ENCODE peak calls at places on chromosomes 7 and 10, in nine cellular contexts. G, B, R, F, T, U, C, X and K are unnamed samples.

GRCh38 chr7:91976743-91977142 is 36.1 kb downstream of the AKAP9 start:
- DNase-seq in G (no peak), B (no peak), R (no peak), F (no peak), T (no peak), U (no peak), C (no peak), X (no peak), K (no peak)

GRCh38 chr7:155188821-155189599 is 108.7 kb upstream of the INSIG1 start:
- DNase-seq in G (no peak), B (no peak), R (no peak), F (peak; percentile 56), T (no peak), U (no peak), C (no peak), X (no peak), K (peak; percentile 21)

GRCh38 chr10:43190775-43191174 is 52.5 kb downstream of the CSGALNACT2 start:
- DNase-seq in G (no peak), B (no peak), R (no peak), F (peak; percentile 41), T (no peak), U (no peak), C (no peak), X (no peak), K (peak; percentile 32)

GRCh38 chr10:72414642-72415041 is 59.9 kb upstream of the DNAJB12 start:
- DNase-seq in G (no peak), B (no peak), R (no peak), F (no peak), T (no peak), U (no peak), C (no peak), X (no peak), K (no peak)

GRCh38 chr10:130412317-130412716 is 276.1 kb downstream of the GLRX3 start:
- DNase-seq in G (no peak), B (no peak), R (no peak), F (no peak), T (peak; percentile 13), U (no peak), C (no peak), X (no peak), K (no peak)

GRCh38 chr10:42992156-42992956 is 84.5 kb upstream of the RET start:
- DNase-seq in G (no peak), B (peak; percentile 43), R (no peak), F (no peak), T (peak; percentile 35), U (no peak), C (no peak), X (no peak), K (no peak)

GRCh38 chr7:139457153-139457946 is 26.1 kb downstream of the KLRG2 start:
- DNase-seq in G (no peak), B (no peak), R (no peak), F (peak; percentile 23), T (no peak), U (no peak), C (no peak), X (no peak), K (no peak)

GRCh38 chr7:93862651-93863050 is 27.9 kb downstream of the TFPI2 start:
- DNase-seq in G (no peak), B (no peak), R (no peak), F (no peak), T (no peak), U (no peak), C (no peak), X (no peak), K (no peak)

GRCh38 chr7:17054836-17055235 is 173.1 kb upstream of the AGR3 start:
- DNase-seq in G (no peak), B (no peak), R (no peak), F (no peak), T (no peak), U (no peak), C (no peak), X (no peak), K (no peak)

GRCh38 chr10:23884671-23885070 is 324.3 kb upstream of the KIAA1217 start:
- DNase-seq in G (no peak), B (no peak), R (no peak), F (no peak), T (no peak), U (no peak), C (no peak), X (no peak), K (no peak)

GRCh38 chr7:90739731-90740130 is 143.6 kb downstream of the CDK14 start:
- DNase-seq in G (no peak), B (no peak), R (no peak), F (no peak), T (no peak), U (no peak), C (no peak), X (no peak), K (no peak)

GRCh38 chr7:155820788-155821187 is 8.5 kb upstream of the SHH start:
- DNase-seq in G (no peak), B (no peak), R (no peak), F (no peak), T (peak; percentile 12), U (no peak), C (no peak), X (no peak), K (no peak)

GRCh38 chr10:89213191-89213808 is 6.2 kb upstream of the CH25H start:
- DNase-seq in G (no peak), B (no peak), R (no peak), F (peak; percentile 60), T (no peak), U (peak; percentile 35), C (no peak), X (peak; percentile 75), K (no peak)

GRCh38 chr7:87715511-87715910 is 87.3 kb downstream of the RUNDC3B start:
- DNase-seq in G (no peak), B (no peak), R (no peak), F (no peak), T (no peak), U (no peak), C (no peak), X (peak; percentile 18), K (no peak)

GRCh38 chr10:58440484-58440883 is 55.3 kb downstream of the TFAM start:
- DNase-seq in G (no peak), B (no peak), R (no peak), F (no peak), T (no peak), U (no peak), C (peak; percentile 34), X (no peak), K (no peak)

GRCh38 chr7:12719978-12720377 is 32.5 kb downstream of the ARL4A start:
- DNase-seq in G (no peak), B (no peak), R (no peak), F (peak; percentile 22), T (no peak), U (no peak), C (no peak), X (peak; percentile 43), K (no peak)

GRCh38 chr10:5291501-5292195 is 73.1 kb upstream of the UCN3 start:
- DNase-seq in G (no peak), B (peak; percentile 64), R (no peak), F (peak; percentile 95), T (no peak), U (no peak), C (peak; percentile 83), X (peak; percentile 92), K (peak; percentile 77)

GRCh38 chr7:23380961-23381360 is 81.8 kb downstream of the MALSU1 start:
- DNase-seq in G (no peak), B (no peak), R (no peak), F (peak; percentile 47), T (no peak), U (no peak), C (no peak), X (no peak), K (no peak)

GRCh38 chr10:5534051-5534821 is 9.5 kb downstream of the CALML3 start:
- DNase-seq in G (no peak), B (no peak), R (no peak), F (no peak), T (peak; percentile 20), U (no peak), C (no peak), X (no peak), K (no peak)

GRCh38 chr7:128322040-128322643 is 21.6 kb downstream of the RBM28 start:
- DNase-seq in G (no peak), B (no peak), R (no peak), F (peak; percentile 64), T (no peak), U (no peak), C (peak; percentile 5), X (peak; percentile 66), K (peak; percentile 33)

GRCh38 chr10:132326925-132327324 is 5.1 kb upstream of the LRRC27 start:
- DNase-seq in G (no peak), B (no peak), R (no peak), F (no peak), T (no peak), U (no peak), C (no peak), X (no peak), K (no peak)

GRCh38 chr10:103553743-103554487 is 60.4 kb downstream of the NEURL1 start:
- DNase-seq in G (no peak), B (no peak), R (no peak), F (no peak), T (peak; percentile 44), U (no peak), C (no peak), X (no peak), K (no peak)

GRCh38 chr7:143485500-143485899 is 7.8 kb downstream of the TAS2R41 start:
- DNase-seq in G (no peak), B (no peak), R (no peak), F (peak; percentile 80), T (no peak), U (no peak), C (no peak), X (no peak), K (peak; percentile 69)

GRCh38 chr7:141785711-141786552 is 4.1 kb upstream of the TAS2R5 start:
- DNase-seq in G (peak; percentile 17), B (no peak), R (peak; percentile 8), F (peak; percentile 65), T (no peak), U (peak; percentile 67), C (no peak), X (peak; percentile 54), K (peak; percentile 59)

GRCh38 chr10:3852147-3852904 is 67.3 kb upstream of the KLF6 start:
- DNase-seq in G (no peak), B (no peak), R (peak; percentile 45), F (peak; percentile 99), T (peak; percentile 79), U (peak; percentile 41), C (peak; percentile 100), X (peak; percentile 63), K (peak; percentile 96)

GRCh38 chr7:95794917-95795515 is 22.7 kb downstream of the DYNC1I1 start:
- DNase-seq in G (no peak), B (no peak), R (no peak), F (peak; percentile 56), T (no peak), U (peak; percentile 43), C (no peak), X (peak; percentile 27), K (peak; percentile 33)

GRCh38 chr7:76262683-76263402 is 39.6 kb upstream of the HSPB1 start:
- DNase-seq in G (peak; percentile 76), B (no peak), R (peak; percentile 44), F (peak; percentile 64), T (no peak), U (peak; percentile 59), C (peak; percentile 12), X (peak; percentile 74), K (peak; percentile 52)

GRCh38 chr7:26291251-26291650 is 411 bp upstream of the SNX10 start:
- DNase-seq in G (no peak), B (no peak), R (no peak), F (no peak), T (no peak), U (no peak), C (no peak), X (no peak), K (no peak)

GRCh38 chr10:34768972-34769330 is 46.1 kb downstream of the PARD3 start:
- DNase-seq in G (no peak), B (no peak), R (no peak), F (no peak), T (no peak), U (no peak), C (no peak), X (no peak), K (no peak)